ENCODE peak calls at places on chromosomes 13 and 19, in seven cellular contexts. L, X, P, Y, O, M and K are unnamed samples.

GRCh38 chr19:10773969-10774368 is 56.1 kb downstream of the DNM2 start:
- DNase-seq in L (no peak), X (peak), P (no peak), Y (no peak), O (no peak), M (no peak), K (no peak)

GRCh38 chr13:110924639-110924934 is 9.7 kb upstream of the ANKRD10 start:
- DNase-seq in L (no peak), X (no peak), P (no peak), Y (no peak), O (no peak), M (no peak), K (no peak)

GRCh38 chr13:32594339-32594738 is 8.1 kb downstream of the PDS5B start:
- DNase-seq in L (no peak), X (peak), P (no peak), Y (no peak), O (no peak), M (no peak), K (no peak)

GRCh38 chr13:20703785-20704458 is 423 bp downstream of the IL17D start:
- DNase-seq in L (peak), X (peak), P (peak), Y (peak), O (peak), M (peak), K (peak)

GRCh38 chr19:13018037-13018914 is 23.0 kb downstream of the NFIX start:
- DNase-seq in L (peak), X (peak), P (no peak), Y (peak), O (peak), M (no peak), K (peak)

GRCh38 chr13:44763604-44764311 is 187.6 kb upstream of the TSC22D1 start:
- DNase-seq in L (no peak), X (no peak), P (no peak), Y (peak), O (peak), M (no peak), K (peak)

GRCh38 chr13:113400621-113401451 is 36.9 kb upstream of the GRTP1 start:
- DNase-seq in L (no peak), X (no peak), P (no peak), Y (no peak), O (peak), M (peak), K (no peak)

GRCh38 chr13:24264976-24265375 is 44.4 kb upstream of the C1QTNF9 start:
- DNase-seq in L (peak), X (no peak), P (no peak), Y (peak), O (no peak), M (peak), K (no peak)

GRCh38 chr13:52862358-52863206 is 14.1 kb upstream of the PCDH8 start:
- DNase-seq in L (peak), X (peak), P (no peak), Y (peak), O (no peak), M (no peak), K (peak)

GRCh38 chr13:51153527-51153926 is 42.5 kb upstream of the C13orf42 start:
- DNase-seq in L (no peak), X (no peak), P (no peak), Y (no peak), O (no peak), M (no peak), K (no peak)
- TF ChIP-seq CTCF in L (no peak), X (no peak), P (no peak), Y (no peak), O (no peak), M (no peak), K (no peak)

GRCh38 chr19:35868823-35869326 is 501 bp downstream of the APLP1 start:
- DNase-seq in L (no peak), X (no peak), P (no peak), Y (no peak), O (no peak), M (no peak), K (no peak)

GRCh38 chr19:35870798-35871197 is 2.4 kb downstream of the APLP1 start:
- DNase-seq in L (no peak), X (no peak), P (no peak), Y (no peak), O (no peak), M (no peak), K (no peak)

GRCh38 chr19:35868172-35868822 is at the start of gene APLP1:
- DNase-seq in L (peak), X (peak), P (no peak), Y (peak), O (peak), M (peak), K (peak)

GRCh38 chr19:35871611-35872010 is 3.2 kb downstream of the APLP1 start:
- DNase-seq in L (no peak), X (no peak), P (no peak), Y (no peak), O (no peak), M (no peak), K (no peak)

DNA sequence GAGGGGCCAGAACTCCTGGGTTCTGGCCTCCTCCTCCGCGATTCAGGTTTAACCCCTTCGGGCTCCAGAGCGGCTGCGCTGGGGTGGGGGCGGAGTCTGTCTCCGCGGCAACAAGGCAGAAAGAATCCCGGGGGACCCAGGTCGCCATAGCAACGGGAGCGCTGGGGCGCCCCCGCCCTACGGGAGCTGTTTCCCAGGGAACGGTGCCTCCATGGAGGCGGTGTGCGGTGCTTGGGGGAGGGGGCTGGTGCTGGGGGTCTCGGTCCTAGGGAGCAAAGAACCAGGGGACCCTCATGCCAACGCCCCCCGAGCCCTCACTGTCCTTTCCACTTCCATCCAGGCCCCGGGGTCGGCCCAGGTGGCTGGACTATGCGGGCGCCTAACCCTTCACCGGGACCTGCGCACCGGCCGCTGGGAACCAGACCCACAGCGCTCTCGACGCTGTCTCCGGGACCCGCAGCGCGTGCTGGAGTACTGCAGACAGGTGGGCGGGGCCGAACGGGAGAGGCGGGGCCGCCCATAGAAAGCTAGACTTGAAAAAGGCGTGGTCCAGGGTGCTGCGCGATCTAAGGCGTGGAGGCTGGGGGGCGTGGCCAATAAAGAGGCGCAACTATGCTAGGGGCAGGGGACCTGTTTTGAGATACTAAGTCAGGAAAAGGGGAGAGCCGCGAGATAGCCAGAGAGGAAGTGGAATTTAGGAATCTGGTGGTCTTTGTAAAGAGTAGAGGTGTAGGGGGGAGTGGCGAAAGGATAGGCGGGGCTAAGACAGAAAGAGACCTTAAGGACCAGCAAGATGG is 1.2 kb downstream of the APLP1 start:
- DNase-seq in L (peak), X (peak), P (no peak), Y (peak), O (peak), M (peak), K (peak)
- H3K4me3 ChIP-seq in L (peak), X (peak), P (peak), Y (no peak), O (peak), M (peak), K (peak)

GRCh38 chr19:16573296-16573695 is 1.1 kb upstream of the SLC35E1 start:
- DNase-seq in L (no peak), X (no peak), P (no peak), Y (no peak), O (no peak), M (peak), K (no peak)

GRCh38 chr19:16569609-16570320 is 2.5 kb downstream of the SLC35E1 start:
- DNase-seq in L (no peak), X (peak), P (no peak), Y (no peak), O (no peak), M (peak), K (no peak)

GRCh38 chr19:16572332-16573211 is at the start of gene SLC35E1:
- DNase-seq in L (peak), X (peak), P (peak), Y (peak), O (peak), M (peak), K (peak)

GRCh38 chr19:16571283-16571682 is 932 bp downstream of the SLC35E1 start:
- DNase-seq in L (no peak), X (peak), P (no peak), Y (no peak), O (no peak), M (peak), K (peak)

DNA sequence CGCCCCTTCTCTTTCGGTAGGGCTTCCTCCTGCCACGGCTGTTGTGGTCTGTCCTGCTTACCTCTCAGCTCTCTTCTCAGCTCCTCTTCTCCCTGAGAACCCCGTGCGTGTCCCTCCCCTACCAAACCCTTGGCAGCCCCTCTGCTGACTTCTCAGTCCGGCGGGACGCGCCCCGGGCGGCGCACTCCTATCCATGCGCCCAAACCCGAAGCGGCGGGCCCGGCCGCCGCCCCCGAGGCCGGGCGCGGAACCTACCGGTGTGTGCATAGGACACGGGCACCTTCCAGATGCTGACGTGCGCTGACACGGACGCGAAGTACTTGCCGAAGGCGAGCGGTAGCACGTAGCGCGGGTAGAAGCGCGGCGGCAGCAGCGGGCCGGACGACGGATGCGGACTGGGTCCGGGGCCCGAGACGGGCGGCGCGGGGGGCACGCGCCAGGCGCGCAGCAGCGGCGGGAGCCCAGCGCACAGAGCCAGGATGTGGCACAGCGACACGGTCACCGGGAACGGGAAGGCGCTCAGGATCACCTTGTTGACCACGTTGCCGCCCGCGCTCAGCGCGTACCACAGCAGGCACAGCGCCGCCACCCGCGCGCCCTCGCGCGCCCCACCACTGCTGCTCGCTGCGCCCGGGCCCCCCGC is 405 bp downstream of the SLC35E1 start:
- DNase-seq in L (no peak), X (peak), P (no peak), Y (peak), O (peak), M (peak), K (no peak)
- H3K27ac ChIP-seq in L (peak), X (peak), P (peak), Y (peak), O (peak), M (peak), K (peak)

GRCh38 chr13:103067751-103068563 is 1.7 kb upstream of the SLC10A2 start:
- DNase-seq in L (no peak), X (peak), P (no peak), Y (peak), O (no peak), M (no peak), K (no peak)
- TF ChIP-seq CTCF in L (no peak), X (no peak), P (no peak), Y (peak), O (no peak), M (no peak), K (no peak)

DNA sequence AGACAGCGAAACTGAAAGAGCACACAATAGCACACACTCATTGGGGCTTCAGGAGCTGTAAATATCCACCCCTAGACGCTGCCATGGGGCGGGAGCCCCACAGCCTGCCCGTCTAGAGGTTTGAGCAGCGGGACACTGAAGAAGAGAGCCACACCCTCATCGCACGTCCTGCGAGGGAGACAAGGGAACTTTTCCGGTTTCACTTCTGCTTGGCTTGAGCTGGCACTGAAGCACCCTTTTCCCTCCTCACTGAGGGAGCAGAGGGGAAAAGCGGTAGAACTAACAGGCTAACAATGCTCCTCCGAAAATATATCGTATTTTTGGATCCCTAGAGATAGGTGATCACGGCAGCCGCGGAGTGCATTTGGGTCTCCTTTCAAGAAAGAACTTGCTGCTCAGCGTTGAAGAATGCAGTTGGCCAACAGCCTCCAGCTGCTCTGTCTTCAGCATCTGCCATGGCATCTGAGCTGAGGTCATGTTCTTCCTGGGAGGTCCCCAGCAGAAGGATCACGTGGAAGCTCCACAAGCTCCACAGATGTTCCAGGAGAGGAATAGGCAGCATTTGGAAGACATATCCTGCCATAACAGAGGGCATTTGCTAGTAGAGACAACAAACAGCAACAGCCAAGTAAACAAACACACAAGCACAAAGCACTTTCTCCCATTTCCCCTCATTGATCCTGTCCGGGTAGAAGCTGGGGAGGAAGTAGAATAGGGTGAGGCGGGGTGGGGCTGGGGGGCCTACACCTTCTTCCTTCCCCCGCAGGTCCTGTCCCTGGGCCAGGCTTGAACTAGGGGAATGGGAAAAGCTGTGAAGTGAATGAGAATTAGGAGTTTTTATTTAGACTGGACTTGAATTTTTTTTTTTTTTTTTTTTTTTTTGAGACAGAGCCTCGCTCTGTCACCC is 44.8 kb upstream of the ALOX5AP start:
- DNase-seq in L (peak), X (peak), P (peak), Y (peak), O (peak), M (peak), K (no peak)
- H3K4me3 ChIP-seq in L (peak), X (peak), P (peak), Y (peak), O (peak), M (peak), K (no peak)

DNA sequence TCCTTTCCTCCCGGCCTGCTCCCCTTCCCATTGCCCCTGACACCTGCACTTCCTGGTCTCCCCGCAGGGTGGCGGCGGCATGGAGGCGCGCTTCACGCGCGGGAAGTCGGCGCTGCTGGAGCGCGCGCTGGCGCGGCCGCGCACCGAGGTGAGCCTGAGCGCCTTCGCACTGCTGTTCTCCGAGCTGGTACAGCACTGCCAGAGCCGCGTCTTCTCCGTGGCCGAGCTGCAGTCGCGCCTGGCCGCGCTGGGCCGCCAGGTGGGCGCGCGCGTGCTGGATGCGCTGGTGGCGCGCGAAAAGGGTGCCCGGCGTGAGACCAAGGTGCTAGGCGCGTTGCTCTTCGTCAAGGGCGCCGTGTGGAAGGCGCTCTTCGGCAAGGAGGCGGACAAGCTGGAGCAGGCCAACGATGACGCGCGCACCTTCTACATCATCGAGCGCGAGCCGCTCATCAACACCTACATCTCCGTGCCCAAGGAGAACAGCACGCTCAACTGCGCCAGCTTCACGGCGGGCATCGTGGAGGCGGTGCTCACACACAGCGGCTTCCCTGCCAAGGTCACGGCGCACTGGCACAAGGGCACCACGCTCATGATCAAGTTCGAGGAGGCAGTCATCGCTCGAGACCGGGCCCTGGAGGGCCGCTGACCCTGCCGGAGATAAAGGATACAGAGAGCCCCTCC is 1.7 kb downstream of the TRAPPC5 start:
- DNase-seq in L (no peak), X (no peak), P (no peak), Y (no peak), O (no peak), M (no peak), K (no peak)
- H3K27ac ChIP-seq in L (no peak), X (no peak), P (no peak), Y (no peak), O (no peak), M (peak), K (no peak)

GRCh38 chr19:9498183-9498902 is at the start of gene ZNF560:
- DNase-seq in L (peak), X (no peak), P (no peak), Y (no peak), O (no peak), M (no peak), K (peak)
- TF ChIP-seq CTCF in L (peak), X (no peak), P (peak), Y (no peak), O (no peak), M (peak), K (peak)

DNA sequence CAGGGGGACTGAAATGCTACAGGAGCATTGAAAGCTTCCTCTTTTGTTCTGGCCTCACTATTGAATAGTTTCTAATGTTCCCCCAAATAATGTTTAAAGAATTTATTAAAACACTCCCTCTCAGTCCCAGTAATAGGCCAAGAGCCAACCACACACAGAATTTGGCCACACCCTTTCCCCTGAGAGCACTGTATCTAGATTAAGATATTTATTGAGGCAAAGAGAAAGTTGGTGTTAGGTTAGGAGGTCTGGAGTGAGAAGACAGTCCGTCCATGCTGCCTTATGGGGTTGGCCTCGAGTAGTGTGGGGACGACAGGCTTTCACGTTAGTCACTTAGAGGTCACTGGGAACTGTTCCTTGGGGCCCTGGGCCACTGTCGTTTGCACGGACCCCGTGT is 122.9 kb upstream of the RNF113B start:
- DNase-seq in L (no peak), X (no peak), P (no peak), Y (no peak), O (no peak), M (no peak), K (peak)
- H3K4me3 ChIP-seq in L (no peak), X (no peak), P (no peak), Y (no peak), O (no peak), M (no peak), K (no peak)

DNA sequence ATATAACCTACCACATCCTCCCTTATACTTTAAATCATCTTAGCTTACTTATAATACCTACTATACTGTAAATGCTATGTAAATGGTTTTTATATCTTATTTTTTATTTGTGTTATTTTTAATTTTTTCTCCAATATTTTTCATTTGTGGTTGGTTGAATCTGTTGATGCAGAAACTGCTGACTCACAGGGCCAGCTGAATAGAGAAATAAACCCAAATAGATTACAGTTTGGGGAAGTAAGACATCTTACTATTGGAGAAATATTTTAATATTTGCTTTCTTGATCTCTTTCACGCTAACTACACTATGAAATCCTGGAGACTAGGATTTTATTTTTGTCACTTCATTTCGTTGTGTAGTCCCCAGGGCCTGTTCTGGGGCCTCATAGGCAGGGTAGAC is 7.1 kb downstream of the SMAD9 start:
- DNase-seq in L (no peak), X (no peak), P (no peak), Y (no peak), O (no peak), M (no peak), K (no peak)
- H3K27ac ChIP-seq in L (no peak), X (peak), P (no peak), Y (no peak), O (no peak), M (no peak), K (no peak)